ENCODE peak calls at places on chromosomes 2 and 18, in nine cellular contexts. B is activated CD8-positive, alpha-beta T cell treated with anti-CD3 and anti-CD28 coated beads for 36 hours; P is CD8-positive, alpha-beta T cell; A is ovary; F is sigmoid colon; C is tibial artery; Y is B cell; D is neural crest cell; R is thoracic aorta. S is an unnamed sample.

GRCh38 chr2:74457129-74457548 is 1.1 kb upstream of the WBP1 start:
- DNase-seq in C (no peak), A (no peak), Y (no peak), R (no peak), B (no peak), D (no peak), P (no peak), F (no peak), S (no peak)

GRCh38 chr2:182761903-182762302 is 45.8 kb downstream of the DNAJC10 start:
- DNase-seq in C (no peak), A (no peak), P (no peak), B (no peak), F (peak; percentile 63), D (no peak), Y (no peak), R (no peak), S (no peak)

GRCh38 chr2:215711484-215712034 is 275.7 kb upstream of the FN1 start:
- DNase-seq in D (no peak), R (no peak), B (no peak), P (no peak), C (no peak), Y (no peak), A (no peak), F (no peak), S (no peak)

GRCh38 chr2:96937586-96937985 is 48.8 kb downstream of the FAM178B start:
- DNase-seq in C (no peak), F (no peak), Y (no peak), P (no peak), D (no peak), A (no peak), R (no peak), B (no peak), S (no peak)

GRCh38 chr18:48750485-48751175 is 200.1 kb downstream of the SMAD7 start:
- DNase-seq in R (no peak), F (no peak), P (no peak), Y (no peak), C (peak; percentile 91), A (peak; percentile 2), D (no peak), B (no peak), S (no peak)

GRCh38 chr2:106269591-106270291 is 75.6 kb upstream of the UXS1 start:
- DNase-seq in C (no peak), R (no peak), A (peak; percentile 57), B (peak; percentile 61), F (no peak), P (peak; percentile 18), D (no peak), Y (no peak), S (no peak)

GRCh38 chr2:53740170-53740569 is 27.4 kb upstream of the CHAC2 start:
- DNase-seq in R (no peak), D (no peak), B (no peak), A (no peak), P (no peak), C (no peak), F (no peak), Y (no peak), S (no peak)

GRCh38 chr2:241291977-241292376 is 23.5 kb downstream of the HDLBP start:
- DNase-seq in R (no peak), C (no peak), F (no peak), D (no peak), A (no peak), B (no peak), P (no peak), Y (no peak), S (no peak)

GRCh38 chr18:68429111-68429510 is 285.8 kb downstream of the TMX3 start:
- DNase-seq in D (no peak), A (no peak), R (no peak), C (no peak), P (no peak), B (no peak), Y (no peak), F (no peak), S (no peak)

GRCh38 chr2:239263937-239264837 is 136.6 kb downstream of the HDAC4 start:
- DNase-seq in P (no peak), R (no peak), C (no peak), F (peak; percentile 71), Y (no peak), D (no peak), A (peak; percentile 43), B (peak; percentile 66), S (no peak)

GRCh38 chr2:222864296-222864695 is 3.5 kb downstream of the ACSL3 start:
- DNase-seq in R (no peak), D (no peak), A (no peak), B (no peak), F (no peak), C (no peak), Y (no peak), P (no peak), S (no peak)

GRCh38 chr18:74698881-74699280 is 101.2 kb downstream of the ZNF407 start:
- DNase-seq in D (no peak), B (no peak), R (no peak), C (no peak), P (no peak), A (no peak), F (no peak), Y (no peak), S (no peak)

GRCh38 chr2:239602290-239603282 is 201.8 kb upstream of the HDAC4 start:
- DNase-seq in D (no peak), C (peak; percentile 53), B (peak; percentile 15), F (peak; percentile 40), Y (no peak), P (no peak), A (no peak), R (no peak), S (no peak)

DNA sequence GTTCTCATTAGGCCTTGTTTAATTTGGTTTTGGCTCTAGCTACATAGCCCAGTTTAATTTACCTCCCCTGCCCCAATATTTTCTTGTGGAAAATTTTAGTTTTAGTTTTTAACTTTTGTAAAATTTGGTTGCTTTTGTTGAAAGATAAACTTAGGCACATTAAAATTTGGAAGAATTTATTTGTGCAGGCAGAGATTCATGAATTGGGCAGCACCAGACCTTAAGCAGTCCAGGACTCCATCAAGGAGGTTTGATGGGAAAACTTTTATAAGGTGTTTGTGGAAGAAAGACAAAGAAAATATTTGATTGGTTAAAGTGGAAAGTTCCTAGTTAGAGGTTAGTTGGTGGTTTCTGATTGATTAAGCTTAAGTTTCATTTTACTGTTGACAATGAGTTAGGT is 16.4 kb upstream of the PNPT1 start:
- DNase-seq in P (no peak), B (no peak), Y (no peak), F (no peak), R (no peak), D (no peak), A (no peak), C (no peak), S (no peak)
- TF ChIP-seq CTCF in P (no peak), B (no peak), Y (no peak), F (no peak), R (no peak), D (no peak), A (no peak), C (no peak), S (no peak)

GRCh38 chr2:61172671-61173070 is 10.7 kb downstream of the C2orf74 start:
- DNase-seq in Y (no peak), P (no peak), A (no peak), B (no peak), D (no peak), F (no peak), C (no peak), R (no peak), S (no peak)
- TF ChIP-seq CTCF in Y (no peak), P (no peak), A (no peak), B (no peak), D (no peak), F (no peak), C (no peak), R (no peak), S (no peak)

GRCh38 chr2:72363406-72363805 is 215.7 kb upstream of the CYP26B1 start:
- DNase-seq in R (no peak), P (no peak), F (no peak), A (no peak), Y (no peak), D (no peak), C (no peak), B (no peak), S (no peak)

DNA sequence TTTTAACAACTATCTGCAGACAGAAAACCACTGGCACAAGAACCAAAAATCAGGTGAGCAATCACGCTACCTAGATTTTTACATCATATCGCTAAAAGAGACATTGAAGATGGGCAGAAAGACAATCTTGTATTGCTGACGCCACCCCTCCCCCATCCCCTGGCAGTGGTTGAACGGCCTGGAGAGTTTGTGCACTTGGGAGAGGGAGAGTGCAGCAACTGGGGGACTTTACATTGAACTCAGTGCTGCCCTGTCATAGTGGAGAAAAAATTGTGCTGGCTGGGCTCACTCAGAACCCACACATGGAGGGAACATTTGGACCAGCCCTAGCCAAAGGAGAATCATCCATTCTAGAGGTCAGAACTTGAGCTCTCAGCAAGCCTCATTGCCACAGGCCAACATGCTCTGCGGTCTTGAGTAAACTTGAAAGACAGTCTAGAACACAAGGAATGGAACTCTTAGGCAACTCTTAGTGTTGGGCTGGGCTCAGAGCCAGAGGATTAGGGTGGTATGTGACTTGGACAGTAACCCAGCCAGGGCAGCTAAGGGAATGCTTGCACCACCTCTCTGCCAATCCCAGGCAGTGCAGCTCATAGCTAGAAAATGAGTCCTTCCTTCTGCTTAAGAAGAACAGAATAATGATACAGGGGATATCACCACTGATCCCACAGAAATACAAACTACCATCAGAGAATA is 220.0 kb upstream of the CYP26B1 start:
- DNase-seq in P (no peak), Y (no peak), D (no peak), F (no peak), B (no peak), A (no peak), C (peak; percentile 95), R (peak; percentile 19), S (no peak)
- TF ChIP-seq CTCF in P (no peak), Y (no peak), D (no peak), F (no peak), B (no peak), A (no peak), C (peak; percentile 39), R (peak; percentile 17), S (no peak)

DNA sequence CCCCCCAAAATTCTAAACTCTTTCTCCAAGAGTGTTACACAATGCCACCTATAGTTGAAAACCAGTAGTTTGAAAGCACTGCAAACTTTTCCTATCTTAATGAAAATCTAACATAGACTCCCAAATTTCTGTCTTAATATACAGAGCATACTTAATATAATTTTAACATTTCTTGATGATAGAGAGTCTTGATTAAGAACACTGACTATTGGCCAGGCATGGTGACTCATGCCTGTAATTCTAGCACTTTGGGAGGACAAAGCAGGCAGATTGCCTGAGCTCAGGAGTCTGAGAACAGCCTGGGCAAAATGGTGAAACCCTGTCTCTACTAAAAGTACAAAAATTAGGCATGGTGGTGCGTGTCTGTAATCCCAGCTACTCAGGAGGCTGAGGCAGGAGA is 34.2 kb downstream of the ASXL2 start:
- DNase-seq in B (no peak), D (no peak), F (no peak), P (no peak), Y (no peak), C (no peak), A (no peak), R (no peak), S (no peak)
- TF ChIP-seq CTCF in B (no peak), D (no peak), F (no peak), P (no peak), Y (no peak), C (no peak), A (no peak), R (no peak), S (no peak)